ENCODE peak calls at places on chromosomes 3 and 15, in six cellular contexts. C, W, Q, U, L and E are unnamed samples.

GRCh38 chr3:146092230-146092629 is 68.8 kb downstream of the PLOD2 start:
- DNase-seq in C (no peak), W (no peak), Q (peak; percentile 17), U (no peak), L (no peak), E (no peak)

GRCh38 chr3:47009225-47010049 is 30.0 kb downstream of the NBEAL2 start:
- DNase-seq in C (peak; percentile 82), W (peak; percentile 89), Q (peak; percentile 85), U (peak; percentile 48), L (peak; percentile 99), E (peak; percentile 80)

GRCh38 chr15:99406716-99407487 is 155.6 kb downstream of the LRRC28 start:
- DNase-seq in C (no peak), W (no peak), Q (no peak), U (no peak), L (no peak), E (no peak)

GRCh38 chr3:58242340-58242739 is 4.7 kb downstream of the ABHD6 start:
- DNase-seq in C (no peak), W (no peak), Q (peak; percentile 75), U (no peak), L (no peak), E (no peak)

GRCh38 chr3:141386080-141386594 is 17.8 kb downstream of the ZBTB38 start:
- DNase-seq in C (no peak), W (no peak), Q (no peak), U (no peak), L (no peak), E (no peak)

GRCh38 chr3:29202368-29202767 is 78.5 kb upstream of the RBMS3 start:
- DNase-seq in C (no peak), W (no peak), Q (peak; percentile 88), U (no peak), L (no peak), E (no peak)

GRCh38 chr15:44009056-44009455 is 182.3 kb downstream of the WDR76 start:
- DNase-seq in C (no peak), W (no peak), Q (peak; percentile 86), U (no peak), L (no peak), E (no peak)

GRCh38 chr15:98526094-98526493 is 122.2 kb upstream of the IGF1R start:
- DNase-seq in C (no peak), W (no peak), Q (no peak), U (no peak), L (no peak), E (no peak)

GRCh38 chr3:185150561-185150960 is 2.3 kb downstream of the C3orf70 start:
- DNase-seq in C (no peak), W (no peak), Q (no peak), U (no peak), L (no peak), E (no peak)

GRCh38 chr3:45319231-45320085 is 68.9 kb upstream of the LARS2 start:
- DNase-seq in C (no peak), W (peak; percentile 5), Q (no peak), U (no peak), L (no peak), E (no peak)

GRCh38 chr15:98127612-98128011 is 167.1 kb downstream of the ARRDC4 start:
- DNase-seq in C (no peak), W (no peak), Q (no peak), U (no peak), L (no peak), E (no peak)

GRCh38 chr15:40956543-40956982 is 3.3 kb downstream of the CHAC1 start:
- DNase-seq in C (no peak), W (no peak), Q (no peak), U (no peak), L (no peak), E (no peak)

GRCh38 chr3:117248149-117248548 is 538.6 kb downstream of the TUSC7 start:
- DNase-seq in C (no peak), W (peak; percentile 5), Q (no peak), U (no peak), L (no peak), E (no peak)

GRCh38 chr3:107064445-107065060 is 312.7 kb upstream of the CCDC54 start:
- DNase-seq in C (peak; percentile 88), W (peak; percentile 63), Q (peak; percentile 81), U (peak; percentile 13), L (peak; percentile 46), E (peak; percentile 75)

GRCh38 chr3:178295257-178295912 is 240.9 kb upstream of the KCNMB2 start:
- DNase-seq in C (no peak), W (no peak), Q (no peak), U (no peak), L (no peak), E (no peak)

GRCh38 chr3:128933213-128933921 is 53.9 kb downstream of the ACAD9 start:
- DNase-seq in C (no peak), W (no peak), Q (no peak), U (no peak), L (no peak), E (no peak)

GRCh38 chr3:151085889-151086483 is 522 bp downstream of the MED12L start:
- DNase-seq in C (peak; percentile 74), W (peak; percentile 32), Q (peak; percentile 41), U (no peak), L (peak; percentile 64), E (peak; percentile 1)

GRCh38 chr3:71964170-71964569 is 179.2 kb upstream of the PROK2 start:
- DNase-seq in C (no peak), W (no peak), Q (no peak), U (no peak), L (no peak), E (no peak)

GRCh38 chr3:31079691-31080090 is 185.2 kb upstream of the GADL1 start:
- DNase-seq in C (no peak), W (no peak), Q (peak; percentile 17), U (no peak), L (no peak), E (no peak)

GRCh38 chr3:4826237-4827100 is 152.8 kb upstream of the BHLHE40 start:
- DNase-seq in C (no peak), W (no peak), Q (no peak), U (no peak), L (peak; percentile 36), E (no peak)

GRCh38 chr3:143657391-143657790 is 190.9 kb downstream of the SLC9A9 start:
- DNase-seq in C (no peak), W (no peak), Q (no peak), U (no peak), L (no peak), E (no peak)

GRCh38 chr15:40040770-40041169 is 1.8 kb upstream of the SRP14 start:
- DNase-seq in C (no peak), W (no peak), Q (no peak), U (no peak), L (no peak), E (no peak)

GRCh38 chr3:45677045-45677436 is 12.2 kb upstream of the SACM1L start:
- DNase-seq in C (peak; percentile 83), W (no peak), Q (peak; percentile 51), U (peak; percentile 29), L (no peak), E (no peak)

GRCh38 chr3:185318136-185318535 is 44.8 kb upstream of the MAP3K13 start:
- DNase-seq in C (peak; percentile 23), W (no peak), Q (no peak), U (no peak), L (no peak), E (no peak)

GRCh38 chr3:59327324-59327939 is 277.6 kb upstream of the CFAP20DC start:
- DNase-seq in C (peak; percentile 86), W (no peak), Q (peak; percentile 4), U (no peak), L (no peak), E (no peak)

GRCh38 chr3:126287536-126288181 is 69.5 kb downstream of the KLF15 start:
- DNase-seq in C (peak; percentile 79), W (no peak), Q (peak; percentile 53), U (no peak), L (no peak), E (peak; percentile 6)

GRCh38 chr15:77695548-77695947 is 62.8 kb upstream of the LINGO1 start:
- DNase-seq in C (no peak), W (no peak), Q (no peak), U (no peak), L (no peak), E (no peak)

GRCh38 chr15:78093242-78094020 is 1.1 kb downstream of the SH2D7 start:
- DNase-seq in C (no peak), W (no peak), Q (peak; percentile 32), U (no peak), L (no peak), E (no peak)

GRCh38 chr15:89016549-89017041 is 71.7 kb upstream of the ABHD2 start:
- DNase-seq in C (peak; percentile 23), W (no peak), Q (no peak), U (no peak), L (no peak), E (no peak)

GRCh38 chr3:15050405-15051092 is 14.6 kb downstream of the MRPS25 start:
- DNase-seq in C (no peak), W (no peak), Q (no peak), U (no peak), L (peak; percentile 67), E (no peak)

GRCh38 chr15:41790756-41791546 is 16.7 kb downstream of the MAPKBP1 start:
- DNase-seq in C (peak; percentile 76), W (no peak), Q (peak; percentile 91), U (no peak), L (no peak), E (no peak)